ENCODE peak calls at places on chromosomes 7 and 10, in six cellular contexts. D, O, M, J, F and B are unnamed samples.

GRCh38 chr10:74433595-74433956 is 282.6 kb downstream of the ADK start:
- DNase-seq in D (no peak), O (no peak), M (no peak), J (no peak), F (no peak), B (no peak)

GRCh38 chr10:48551796-48552591 is 52.9 kb downstream of the ARHGAP22 start:
- DNase-seq in D (peak; percentile 44), O (no peak), M (no peak), J (no peak), F (peak; percentile 43), B (peak; percentile 73)

GRCh38 chr7:95686109-95686508 is 86.2 kb upstream of the DYNC1I1 start:
- DNase-seq in D (peak; percentile 19), O (peak; percentile 40), M (no peak), J (no peak), F (peak; percentile 18), B (peak; percentile 67)

GRCh38 chr7:81526971-81527370 is 242.9 kb downstream of the HGF start:
- DNase-seq in D (no peak), O (no peak), M (no peak), J (no peak), F (no peak), B (no peak)

GRCh38 chr7:150951521-150951920 is 26.6 kb downstream of the KCNH2 start:
- DNase-seq in D (no peak), O (no peak), M (no peak), J (no peak), F (no peak), B (no peak)

GRCh38 chr7:99042957-99043356 is 101.0 kb downstream of the SMURF1 start:
- DNase-seq in D (no peak), O (peak; percentile 43), M (no peak), J (no peak), F (no peak), B (no peak)

GRCh38 chr7:27141138-27141537 is 2.3 kb downstream of the HOXA5 start:
- DNase-seq in D (no peak), O (no peak), M (no peak), J (no peak), F (no peak), B (no peak)

GRCh38 chr10:49518982-49519578 is 19.8 kb downstream of the ERCC6 start:
- DNase-seq in D (peak; percentile 71), O (peak; percentile 36), M (no peak), J (no peak), F (peak; percentile 24), B (peak; percentile 75)

GRCh38 chr10:24415455-24416169 is 206.7 kb downstream of the KIAA1217 start:
- DNase-seq in D (no peak), O (no peak), M (no peak), J (no peak), F (peak; percentile 12), B (no peak)

GRCh38 chr7:6231184-6231583 is 41.2 kb downstream of the CYTH3 start:
- DNase-seq in D (no peak), O (no peak), M (no peak), J (no peak), F (no peak), B (no peak)

GRCh38 chr10:130233426-130233825 is 97.2 kb downstream of the GLRX3 start:
- DNase-seq in D (no peak), O (no peak), M (no peak), J (no peak), F (no peak), B (no peak)

GRCh38 chr10:84340187-84340586 is 11.8 kb downstream of the CCSER2 start:
- DNase-seq in D (no peak), O (no peak), M (no peak), J (no peak), F (no peak), B (no peak)

GRCh38 chr7:326845-327304 is 36.9 kb downstream of the FOXL3 start:
- DNase-seq in D (no peak), O (peak; percentile 79), M (no peak), J (no peak), F (no peak), B (no peak)

GRCh38 chr7:77327067-77327931 is 88.8 kb downstream of the GSAP start:
- DNase-seq in D (no peak), O (peak; percentile 25), M (no peak), J (no peak), F (no peak), B (no peak)

GRCh38 chr7:139246905-139247304 is 15.9 kb downstream of the UBN2 start:
- DNase-seq in D (no peak), O (no peak), M (no peak), J (no peak), F (no peak), B (no peak)

GRCh38 chr10:27390681-27391080 is 113.4 kb upstream of the RAB18 start:
- DNase-seq in D (no peak), O (no peak), M (no peak), J (no peak), F (no peak), B (no peak)

DNA sequence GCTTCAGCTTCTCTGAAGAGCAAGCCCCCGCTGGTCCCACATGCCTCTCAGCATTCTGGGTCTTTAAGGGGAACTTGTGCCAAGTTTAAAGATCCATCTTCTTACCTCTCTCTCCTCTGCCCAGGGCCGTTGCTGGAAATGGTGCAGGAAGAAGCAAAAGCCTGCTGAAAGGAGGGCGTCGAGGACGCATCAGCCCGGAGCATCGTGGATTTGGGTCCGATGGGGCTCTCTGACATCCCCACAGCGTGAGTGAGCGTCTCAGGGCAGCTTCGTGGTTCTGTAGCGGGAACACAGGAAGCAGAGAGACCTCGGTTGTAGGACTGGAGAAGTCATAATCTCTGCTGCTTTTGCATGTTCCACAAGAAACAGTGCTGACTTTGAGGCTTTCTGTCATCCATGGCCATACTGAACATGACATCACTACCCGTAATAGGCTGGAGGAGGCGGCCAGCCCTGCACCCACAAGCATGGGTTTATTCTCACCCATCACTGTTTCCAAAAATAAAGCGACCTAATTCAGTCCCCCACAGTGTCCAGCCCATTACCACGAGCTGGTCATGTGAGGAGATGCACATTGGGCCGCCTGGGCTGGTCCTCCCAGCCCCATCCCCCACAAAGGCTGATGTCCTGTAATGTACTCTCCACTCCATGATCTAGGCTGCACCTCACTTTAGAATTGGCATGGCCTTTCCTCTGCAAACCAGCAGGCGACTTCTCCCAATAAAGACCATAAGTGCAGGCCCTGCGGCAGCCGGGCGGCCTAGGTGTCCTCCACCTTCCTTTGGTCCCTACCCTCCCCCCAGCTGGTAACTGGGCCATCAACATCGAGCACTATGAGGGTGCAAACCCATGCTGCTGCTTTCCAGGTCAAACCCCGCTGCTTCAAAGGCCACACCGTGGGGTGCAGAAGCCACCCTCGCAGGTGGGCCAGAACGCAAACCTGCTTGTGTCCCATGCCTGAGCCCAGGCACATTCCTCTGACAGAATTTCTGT is 276.9 kb downstream of the TNS3 start:
- DNase-seq in D (no peak), O (no peak), M (no peak), J (no peak), F (no peak), B (no peak)
- TF ChIP-seq CREB1 in D (no peak), O (no peak), M (no peak), J (no peak), F (no peak), B (no peak)

DNA sequence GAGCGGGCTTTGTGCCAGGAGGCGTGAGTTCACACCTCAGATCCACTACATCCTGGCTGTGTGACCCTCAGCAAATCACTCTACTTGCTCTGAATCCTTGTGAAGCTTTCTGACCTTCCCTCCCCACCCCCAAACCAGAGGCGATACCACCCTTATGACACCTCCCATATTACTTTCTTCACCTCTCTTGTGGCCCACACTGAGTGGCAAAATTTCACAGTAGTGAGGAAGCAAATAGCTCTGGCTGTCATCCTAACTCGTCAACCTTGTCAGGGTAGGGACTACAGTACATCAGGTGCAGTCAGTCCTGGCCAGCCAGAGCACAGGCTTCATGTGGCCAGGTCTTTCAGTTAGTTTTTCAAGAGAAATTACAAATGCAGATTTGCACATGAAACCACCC is 19.1 kb downstream of the COL13A1 start:
- DNase-seq in D (no peak), O (no peak), M (no peak), J (no peak), F (no peak), B (no peak)
- TF ChIP-seq CREB1 in D (no peak), O (no peak), M (no peak), J (no peak), F (no peak), B (no peak)

GRCh38 chr7:33798671-33799325 is 106.5 kb upstream of the BMPER start:
- DNase-seq in D (no peak), O (no peak), M (no peak), J (no peak), F (no peak), B (no peak)
- TF ChIP-seq CREB1 in D (no peak), O (no peak), M (no peak), J (no peak), F (no peak), B (no peak)

DNA sequence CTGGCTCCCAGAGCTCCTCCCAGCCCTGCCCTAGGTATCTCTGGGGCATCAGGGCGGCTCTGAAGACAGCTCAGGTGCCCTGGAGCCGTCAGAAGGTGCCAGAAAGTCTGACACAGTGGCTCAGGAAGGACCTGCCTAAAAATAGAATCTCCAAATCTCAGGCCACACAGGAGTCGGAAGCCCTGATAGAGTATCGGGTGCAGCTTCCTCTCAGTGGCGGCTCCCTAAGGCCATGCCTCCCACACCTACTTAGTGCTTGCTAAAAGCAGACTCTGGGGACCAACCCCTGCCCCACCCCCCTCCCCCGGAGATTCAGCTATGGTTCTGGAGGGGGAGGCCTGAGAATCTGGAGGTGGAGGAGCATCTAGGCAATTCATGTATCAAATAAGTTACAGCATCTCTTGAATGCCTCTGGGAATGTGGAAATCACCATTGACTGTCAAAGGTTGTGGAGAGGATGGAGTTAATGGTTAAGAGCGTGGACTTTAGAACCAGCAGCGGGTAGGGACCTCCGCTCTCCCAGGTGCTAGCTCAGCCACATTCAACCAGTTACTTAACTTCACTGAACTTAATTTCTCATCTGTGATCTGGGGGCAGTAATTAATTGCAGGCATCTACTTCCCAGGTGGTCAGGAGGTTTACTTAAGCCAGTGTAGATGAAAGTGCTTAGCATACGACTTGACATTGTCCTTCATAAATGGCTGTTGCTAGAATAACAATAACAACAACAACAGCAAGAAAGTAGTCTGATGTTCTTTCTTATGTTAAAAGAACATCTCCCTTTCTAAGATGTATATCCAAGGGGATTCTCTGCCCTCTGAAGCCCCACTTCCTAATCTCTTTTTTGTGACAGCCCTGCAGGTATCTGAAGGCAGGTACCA is 38.6 kb upstream of the MXI1 start:
- DNase-seq in D (no peak), O (peak; percentile 50), M (no peak), J (peak; percentile 47), F (no peak), B (peak; percentile 87)
- TF ChIP-seq CREB1 in D (no peak), O (no peak), M (no peak), J (no peak), F (no peak), B (peak; percentile 55)

GRCh38 chr7:46468753-46469356 is 547.8 kb upstream of the IGFBP3 start:
- DNase-seq in D (peak; percentile 32), O (no peak), M (no peak), J (no peak), F (no peak), B (peak; percentile 34)
- TF ChIP-seq CREB1 in D (no peak), O (no peak), M (no peak), J (no peak), F (no peak), B (no peak)

DNA sequence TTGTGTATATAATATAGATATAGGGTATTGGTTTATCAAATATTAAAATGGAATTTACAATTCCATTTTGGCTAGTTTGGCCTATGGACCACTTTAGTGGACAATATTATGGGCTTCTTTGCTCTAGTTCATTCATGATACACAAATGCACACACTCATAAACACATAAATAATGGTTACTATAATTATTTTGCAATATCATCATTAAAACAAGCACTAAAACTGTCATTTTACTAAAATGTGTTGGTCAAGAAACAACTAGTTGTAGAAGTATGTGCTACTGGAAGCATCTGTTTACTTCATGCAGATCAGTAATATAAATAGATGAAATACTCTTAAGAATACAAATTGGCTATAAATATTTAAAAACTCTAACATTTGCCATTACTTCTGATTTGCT is 1074.3 kb downstream of the KCNMA1 start:
- DNase-seq in D (no peak), O (no peak), M (no peak), J (no peak), F (no peak), B (no peak)
- TF ChIP-seq CREB1 in D (no peak), O (no peak), M (no peak), J (no peak), F (no peak), B (no peak)